ENCODE peak calls at places on chromosomes 7 and 10, in eight cellular contexts. D is ascending aorta, X is pancreas, P is left lung, N is GM23248, J is tibial artery, T is NT2/D1, C is heart left ventricle. F is an unnamed sample.

GRCh38 chr10:35659456-35659855 is 17.4 kb upstream of the FZD8 start:
- DNase-seq in D (no peak), X (no peak), P (no peak), N (no peak), J (no peak), T (no peak), C (no peak), F (no peak)

GRCh38 chr10:124105594-124105993 is 12.2 kb upstream of the CHST15 start:
- DNase-seq in D (no peak), X (no peak), P (no peak), N (no peak), J (no peak), T (no peak), C (no peak), F (no peak)

GRCh38 chr7:108568801-108569380 is 615 bp downstream of the THAP5 start:
- DNase-seq in D (no peak), X (no peak), P (no peak), N (peak; percentile 6), J (no peak), T (no peak), C (no peak), F (no peak)

GRCh38 chr7:121624922-121625321 is 228.8 kb upstream of the FAM3C start:
- DNase-seq in D (no peak), X (peak; percentile 29), P (no peak), N (peak; percentile 33), J (peak; percentile 24), T (no peak), C (peak; percentile 46), F (no peak)

GRCh38 chr10:116457480-116457879 is 29.8 kb downstream of the PNLIPRP3 start:
- DNase-seq in D (no peak), X (no peak), P (no peak), N (no peak), J (no peak), T (no peak), C (no peak), F (no peak)

GRCh38 chr10:17954856-17955255 is 3.1 kb downstream of the SLC39A12 start:
- DNase-seq in D (no peak), X (no peak), P (no peak), N (peak; percentile 73), J (no peak), T (no peak), C (no peak), F (no peak)

GRCh38 chr7:150399861-150400778 is 21.0 kb downstream of the ZNF775 start:
- DNase-seq in D (no peak), X (no peak), P (no peak), N (peak; percentile 77), J (no peak), T (peak; percentile 71), C (no peak), F (no peak)

GRCh38 chr7:27431465-27431864 is 188.9 kb downstream of the EVX1 start:
- DNase-seq in D (no peak), X (no peak), P (no peak), N (no peak), J (no peak), T (no peak), C (no peak), F (no peak)

GRCh38 chr10:86594535-86594934 is 59.8 kb upstream of the OPN4 start:
- DNase-seq in D (no peak), X (no peak), P (no peak), N (peak; percentile 44), J (no peak), T (no peak), C (no peak), F (no peak)

GRCh38 chr10:98331888-98332287 is 63.9 kb upstream of the LOXL4 start:
- DNase-seq in D (no peak), X (no peak), P (no peak), N (peak; percentile 26), J (no peak), T (peak; percentile 20), C (no peak), F (no peak)

GRCh38 chr7:73969991-73970390 is 58.0 kb upstream of the ELN start:
- DNase-seq in D (no peak), X (no peak), P (no peak), N (no peak), J (no peak), T (no peak), C (no peak), F (no peak)

GRCh38 chr10:130350996-130351395 is 214.8 kb downstream of the GLRX3 start:
- DNase-seq in D (no peak), X (no peak), P (no peak), N (no peak), J (no peak), T (no peak), C (no peak), F (peak; percentile 29)

GRCh38 chr10:5565671-5566581 is 41.2 kb downstream of the CALML3 start:
- DNase-seq in D (no peak), X (no peak), P (no peak), N (peak; percentile 91), J (no peak), T (no peak), C (no peak), F (peak; percentile 74)

GRCh38 chr7:115230882-115231508 is 309.1 kb downstream of the MDFIC start:
- DNase-seq in D (no peak), X (no peak), P (no peak), N (peak; percentile 96), J (no peak), T (peak; percentile 9), C (peak; percentile 10), F (no peak)

DNA sequence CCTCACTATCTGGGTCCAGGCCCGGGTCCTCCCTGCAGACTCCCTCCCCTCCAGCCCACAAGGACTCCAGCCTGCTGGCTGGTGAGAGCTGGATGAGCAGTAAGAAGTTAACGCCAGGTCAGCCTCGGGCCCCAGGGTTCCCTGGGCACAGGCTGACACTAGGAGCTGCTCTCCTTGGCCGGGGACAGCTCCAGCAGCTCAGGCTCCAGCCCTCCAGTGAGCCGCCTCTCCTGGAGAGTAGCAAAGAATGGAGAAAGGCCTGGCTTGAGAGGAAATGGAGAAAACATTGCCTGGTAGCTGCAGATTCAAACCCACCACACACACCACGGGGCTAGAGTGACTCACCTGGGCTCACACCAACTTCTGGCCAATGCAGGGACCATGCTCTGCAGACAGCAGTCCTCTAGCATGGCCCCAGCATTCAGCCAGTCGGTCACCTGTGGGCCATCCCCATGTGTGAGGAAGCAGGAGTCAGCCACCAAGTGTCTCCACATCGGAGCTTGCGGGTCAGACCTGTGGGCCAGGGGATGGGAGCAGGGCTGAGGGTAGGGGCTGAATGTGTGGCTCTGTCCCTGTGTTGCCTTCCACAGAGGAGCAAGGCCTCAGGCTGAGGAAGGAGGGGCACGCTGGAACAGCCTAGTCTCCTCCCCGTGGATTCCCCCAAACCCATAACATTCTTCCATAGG is 6.5 kb downstream of the SAP25 start:
- DNase-seq in D (no peak), X (no peak), P (no peak), N (peak; percentile 34), J (no peak), T (no peak), C (no peak), F (no peak)
- H3K4me1 ChIP-seq in D (peaks cover 10% of the 10 kb centered on the region), X (peaks cover 22% of the 10 kb centered on the region), P (peaks cover 12% of the 10 kb centered on the region), N (no peaks in the 10 kb centered on the region), J (peaks cover 10% of the 10 kb centered on the region), T (peaks cover 18% of the 10 kb centered on the region), C (peaks cover 22% of the 10 kb centered on the region), F (peaks cover 16% of the 10 kb centered on the region)

GRCh38 chr7:110446658-110447057 is 644.3 kb upstream of the LRRN3 start:
- DNase-seq in D (no peak), X (no peak), P (no peak), N (no peak), J (no peak), T (no peak), C (no peak), F (no peak)
- H3K4me1 ChIP-seq in D (no peaks in the 10 kb centered on the region), X (no peaks in the 10 kb centered on the region), P (no peaks in the 10 kb centered on the region), N (no peaks in the 10 kb centered on the region), J (no peaks in the 10 kb centered on the region), T (no peaks in the 10 kb centered on the region), C (no peaks in the 10 kb centered on the region), F (no peaks in the 10 kb centered on the region)

GRCh38 chr7:1547777-1548437 is 8.1 kb downstream of the TMEM184A start:
- DNase-seq in D (no peak), X (peak; percentile 29), P (no peak), N (no peak), J (no peak), T (no peak), C (no peak), F (no peak)

GRCh38 chr7:1546274-1546908 is 9.6 kb downstream of the TMEM184A start:
- DNase-seq in D (no peak), X (peak; percentile 50), P (no peak), N (no peak), J (no peak), T (no peak), C (no peak), F (no peak)

GRCh38 chr7:1548438-1548831 is 7.6 kb downstream of the TMEM184A start:
- DNase-seq in D (no peak), X (no peak), P (no peak), N (no peak), J (no peak), T (no peak), C (no peak), F (no peak)

GRCh38 chr7:1545417-1546246 is 10.4 kb downstream of the TMEM184A start:
- DNase-seq in D (no peak), X (peak; percentile 45), P (no peak), N (no peak), J (no peak), T (no peak), C (no peak), F (no peak)

DNA sequence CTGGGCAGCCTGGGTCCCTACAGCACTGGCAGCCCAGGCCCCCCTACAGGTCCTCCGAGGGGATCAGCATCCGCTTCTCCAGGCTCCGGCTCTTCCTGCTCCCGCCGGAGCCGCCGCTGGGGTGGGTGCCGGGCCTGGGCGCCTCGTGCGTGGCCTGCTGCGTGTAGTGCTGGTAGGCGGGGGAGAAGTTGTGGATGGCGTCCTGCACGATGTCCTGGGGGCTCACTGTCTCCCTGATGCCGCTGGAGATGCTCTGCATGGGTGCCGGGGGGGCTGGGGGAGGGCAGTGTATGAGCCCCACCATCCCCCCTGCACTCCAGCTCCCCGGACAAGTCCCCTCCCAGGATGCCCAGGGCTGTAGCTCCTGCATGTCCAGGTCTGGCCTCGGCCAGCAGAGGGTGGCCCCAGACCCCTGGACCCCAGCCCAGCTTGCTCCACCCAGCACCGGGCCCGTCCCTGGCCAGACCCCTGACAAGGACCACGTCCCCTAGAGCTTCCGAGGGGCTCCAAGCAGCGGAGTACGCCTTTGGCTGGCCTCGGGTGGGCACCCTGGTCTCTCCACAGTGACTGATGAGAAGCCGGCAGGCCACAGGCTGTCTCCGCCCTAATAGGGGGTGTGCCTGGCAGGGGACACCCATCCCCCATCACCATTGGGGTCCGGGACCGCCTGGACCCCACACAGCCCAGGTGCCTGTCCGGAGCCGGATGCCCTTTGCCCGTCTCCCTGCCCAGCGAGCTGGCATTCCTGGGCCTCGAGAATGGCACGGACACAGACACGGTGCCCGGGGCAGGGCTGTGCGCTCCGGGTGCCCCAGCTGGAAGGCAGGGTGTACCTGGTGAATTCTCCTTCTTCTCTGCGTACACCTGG is 8.9 kb downstream of the TMEM184A start:
- DNase-seq in D (no peak), X (peak; percentile 33), P (no peak), N (no peak), J (no peak), T (no peak), C (no peak), F (no peak)
- H3K4me1 ChIP-seq in D (no peaks in the 10 kb centered on the region), X (peaks cover 12% of the 10 kb centered on the region), P (no peaks in the 10 kb centered on the region), N (no peaks in the 10 kb centered on the region), J (no peaks in the 10 kb centered on the region), T (peaks cover 16% of the 10 kb centered on the region), C (peaks cover 11% of the 10 kb centered on the region), F (peaks cover 21% of the 10 kb centered on the region)

DNA sequence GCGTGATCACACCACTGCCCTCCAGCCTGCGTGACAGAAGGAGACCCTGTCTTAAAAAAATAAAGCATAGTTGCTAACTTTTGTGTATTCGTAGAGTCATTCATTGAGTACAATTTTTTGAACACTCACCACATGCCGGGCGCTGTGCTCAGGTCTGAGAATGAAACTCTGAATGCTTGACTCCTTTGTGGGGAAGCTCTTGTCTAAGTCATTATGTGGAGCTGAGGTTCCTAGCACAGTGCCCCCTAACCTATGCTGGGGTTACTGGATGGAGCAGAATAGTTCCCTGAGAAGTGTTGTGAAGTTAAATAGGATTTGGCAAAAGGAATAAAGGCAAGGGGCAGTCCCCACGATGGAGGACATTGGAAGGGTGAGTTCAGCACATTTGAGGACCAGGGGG is 123.3 kb downstream of the CELF2 start:
- DNase-seq in D (no peak), X (no peak), P (no peak), N (no peak), J (no peak), T (no peak), C (no peak), F (no peak)
- H3K4me1 ChIP-seq in D (no peaks in the 10 kb centered on the region), X (no peaks in the 10 kb centered on the region), P (peaks cover 1% of the 10 kb centered on the region), N (no peaks in the 10 kb centered on the region), J (peaks cover under 1% of the 10 kb centered on the region), T (no peaks in the 10 kb centered on the region), C (peaks cover 15% of the 10 kb centered on the region), F (peaks cover 5% of the 10 kb centered on the region)